ENCODE peak calls at places on chromosomes 16 and 17, in five cellular contexts. Y is HepG2, U is GM12878, N is HCT116, V is K562. I is an unnamed sample.

GRCh38 chr16:17448640-17449638 is 21.8 kb downstream of the XYLT1 start:
- DNase-seq in Y (no peak), U (no peak), N (no peak), V (no peak), I (no peak)

GRCh38 chr16:3444032-3444388 is 530 bp downstream of the NAA60 start:
- DNase-seq in Y (peak; percentile 72), U (no peak), N (peak; percentile 39), V (no peak), I (peak; percentile 87)

GRCh38 chr17:12549499-12549901 is 116.2 kb upstream of the MYOCD start:
- DNase-seq in Y (no peak), U (no peak), N (no peak), V (no peak), I (no peak)

GRCh38 chr16:75486014-75486404 is 9.2 kb downstream of the CHST6 start:
- DNase-seq in Y (no peak), U (no peak), N (no peak), V (no peak), I (no peak)

GRCh38 chr17:2798188-2798587 is 1.9 kb downstream of the RAP1GAP2 start:
- DNase-seq in Y (no peak), U (no peak), N (no peak), V (no peak), I (no peak)

GRCh38 chr17:77306048-77306789 is 165.4 kb downstream of the SEC14L1 start:
- DNase-seq in Y (no peak), U (no peak), N (no peak), V (no peak), I (no peak)

GRCh38 chr16:84088695-84089395 is 27.9 kb downstream of the MBTPS1 start:
- DNase-seq in Y (peak; percentile 24), U (peak; percentile 67), N (no peak), V (no peak), I (no peak)

GRCh38 chr16:89051521-89052166 is 42.0 kb upstream of the ACSF3 start:
- DNase-seq in Y (no peak), U (no peak), N (no peak), V (no peak), I (no peak)

GRCh38 chr17:37358098-37358829 is 17.5 kb upstream of the C17orf78 start:
- DNase-seq in Y (peak; percentile 81), U (no peak), N (no peak), V (peak; percentile 71), I (peak; percentile 78)

GRCh38 chr16:66713076-66713475 is 16.5 kb upstream of the CMTM4 start:
- DNase-seq in Y (no peak), U (no peak), N (no peak), V (no peak), I (no peak)

GRCh38 chr17:55161935-55162555 is 102.7 kb upstream of the HLF start:
- DNase-seq in Y (peak; percentile 31), U (no peak), N (peak; percentile 94), V (no peak), I (peak; percentile 53)

GRCh38 chr17:58308173-58308984 is 20.2 kb downstream of the TSPOAP1 start:
- DNase-seq in Y (peak; percentile 39), U (no peak), N (no peak), V (no peak), I (no peak)

GRCh38 chr17:73307130-73307529 is 4.7 kb downstream of the CDC42EP4 start:
- DNase-seq in Y (no peak), U (no peak), N (no peak), V (no peak), I (no peak)

GRCh38 chr16:83098536-83098935 is 471.8 kb downstream of the CDH13 start:
- DNase-seq in Y (no peak), U (no peak), N (no peak), V (no peak), I (no peak)

GRCh38 chr17:46832945-46833839 is 14.7 kb upstream of the WNT3 start:
- DNase-seq in Y (peak; percentile 57), U (no peak), N (no peak), V (no peak), I (no peak)

GRCh38 chr16:66320774-66321173 is 45.7 kb upstream of the CDH5 start:
- DNase-seq in Y (no peak), U (no peak), N (no peak), V (no peak), I (no peak)

GRCh38 chr16:21666772-21667171 is 3.0 kb downstream of the OTOA start:
- DNase-seq in Y (peak; percentile 75), U (no peak), N (no peak), V (no peak), I (no peak)

GRCh38 chr16:19605701-19606100 is 50.2 kb downstream of the VPS35L start:
- DNase-seq in Y (no peak), U (no peak), N (no peak), V (no peak), I (no peak)

GRCh38 chr17:79621151-79621940 is 10.5 kb upstream of the RBFOX3 start:
- DNase-seq in Y (no peak), U (no peak), N (no peak), V (no peak), I (no peak)

GRCh38 chr17:40139566-40140058 is 725 bp upstream of the CASC3 start:
- DNase-seq in Y (no peak), U (no peak), N (no peak), V (no peak), I (no peak)

GRCh38 chr16:46583036-46583435 is 38.1 kb downstream of the SHCBP1 start:
- DNase-seq in Y (no peak), U (no peak), N (no peak), V (peak; percentile 11), I (no peak)

GRCh38 chr16:3909791-3910583 is 29.5 kb upstream of the CREBBP start:
- DNase-seq in Y (no peak), U (no peak), N (no peak), V (no peak), I (no peak)

GRCh38 chr16:78249832-78250231 is 150.4 kb downstream of the WWOX start:
- DNase-seq in Y (no peak), U (no peak), N (no peak), V (no peak), I (no peak)

GRCh38 chr17:75679706-75680201 is 12.6 kb downstream of the SAP30BP start:
- DNase-seq in Y (no peak), U (no peak), N (no peak), V (no peak), I (peak; percentile 89)

GRCh38 chr17:57523926-57524634 is 221.0 kb downstream of the CCDC182 start:
- DNase-seq in Y (no peak), U (no peak), N (peak; percentile 54), V (no peak), I (peak; percentile 4)

GRCh38 chr16:7313170-7313569 is 19.5 kb upstream of the RBFOX1 start:
- DNase-seq in Y (peak; percentile 18), U (no peak), N (no peak), V (peak; percentile 35), I (no peak)

GRCh38 chr17:57874434-57875108 is 24.7 kb upstream of the MRPS23 start:
- DNase-seq in Y (no peak), U (no peak), N (no peak), V (no peak), I (peak; percentile 94)

GRCh38 chr17:16442141-16442540 is 26.8 kb downstream of the TRPV2 start:
- DNase-seq in Y (no peak), U (no peak), N (no peak), V (no peak), I (no peak)

GRCh38 chr17:9360610-9361571 is 214.7 kb downstream of the STX8 start:
- DNase-seq in Y (peak; percentile 90), U (no peak), N (no peak), V (no peak), I (no peak)

GRCh38 chr16:85923153-85924021 is 24.4 kb downstream of the IRF8 start:
- DNase-seq in Y (no peak), U (no peak), N (no peak), V (no peak), I (no peak)

GRCh38 chr17:1126327-1126726 is 53.5 kb downstream of the ABR start:
- DNase-seq in Y (no peak), U (no peak), N (no peak), V (no peak), I (no peak)
- TF ChIP-seq POLR2A in Y (no peak), U (no peak), N (no peak), V (no peak), I (no peak)

GRCh38 chr16:28001642-28002041 is 61.9 kb downstream of the GSG1L start:
- DNase-seq in Y (no peak), U (no peak), N (no peak), V (no peak), I (no peak)

GRCh38 chr16:28000314-28000713 is 63.2 kb downstream of the GSG1L start:
- DNase-seq in Y (no peak), U (no peak), N (no peak), V (no peak), I (no peak)

GRCh38 chr16:28003021-28003865 is 60.3 kb downstream of the GSG1L start:
- DNase-seq in Y (no peak), U (no peak), N (no peak), V (peak; percentile 43), I (no peak)

GRCh38 chr16:27999687-28000086 is 63.8 kb downstream of the GSG1L start:
- DNase-seq in Y (no peak), U (no peak), N (no peak), V (no peak), I (no peak)

GRCh38 chr16:28001184-28001583 is 62.3 kb downstream of the GSG1L start:
- DNase-seq in Y (no peak), U (no peak), N (no peak), V (no peak), I (no peak)
- H3K9ac ChIP-seq in Y (no peak overlapping the region), U (no peak overlapping the region), N (no peak overlapping the region), V (no peak overlapping the region), I (no peak overlapping the region)

GRCh38 chr16:31487720-31488629 is 5.1 kb downstream of the SLC5A2 start:
- DNase-seq in Y (no peak), U (no peak), N (no peak), V (no peak), I (peak; percentile 21)

GRCh38 chr16:31486036-31486435 is 3.1 kb downstream of the SLC5A2 start:
- DNase-seq in Y (no peak), U (no peak), N (no peak), V (no peak), I (no peak)

GRCh38 chr16:31485571-31485970 is 2.6 kb downstream of the SLC5A2 start:
- DNase-seq in Y (no peak), U (no peak), N (no peak), V (no peak), I (no peak)

GRCh38 chr16:31488630-31489564 is 6.0 kb downstream of the SLC5A2 start:
- DNase-seq in Y (no peak), U (no peak), N (no peak), V (no peak), I (no peak)

DNA sequence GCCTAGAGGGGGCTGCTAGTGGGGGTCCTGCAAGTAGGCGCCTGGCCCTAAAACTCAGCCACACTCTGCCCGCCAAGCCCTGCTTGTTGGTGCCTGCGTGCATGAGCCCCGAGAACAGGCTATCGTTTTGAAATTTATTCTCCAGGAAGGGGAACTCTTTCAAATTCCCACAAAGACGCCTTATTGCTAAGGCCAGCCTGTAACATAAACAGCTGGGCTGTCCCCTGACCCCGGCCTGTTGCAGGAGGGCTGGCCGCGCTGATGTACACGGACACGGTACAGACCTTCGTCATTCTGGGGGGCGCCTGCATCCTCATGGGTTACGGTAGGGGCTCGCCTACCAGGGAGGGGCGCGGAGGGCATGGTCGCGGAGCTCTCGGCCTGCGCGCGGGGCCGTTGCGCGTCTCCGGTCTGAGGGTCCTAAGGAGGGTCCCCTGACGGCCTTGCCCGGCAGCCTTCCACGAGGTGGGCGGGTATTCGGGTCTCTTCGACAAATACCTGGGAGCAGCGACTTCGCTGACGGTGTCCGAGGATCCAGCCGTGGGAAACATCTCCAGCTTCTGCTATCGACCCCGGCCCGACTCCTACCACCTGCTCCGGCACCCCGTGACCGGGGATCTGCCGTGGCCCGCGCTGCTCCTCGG is 4.3 kb downstream of the SLC5A2 start:
- DNase-seq in Y (no peak), U (no peak), N (no peak), V (no peak), I (no peak)
- TF ChIP-seq EZH2 in Y (no peak), U (no peak), N (no peak), V (no peak), I (no peak)

GRCh38 chr17:60135160-60135950 is 14.4 kb upstream of the CA4 start:
- DNase-seq in Y (peak; percentile 77), U (peak; percentile 44), N (peak; percentile 94), V (peak; percentile 99), I (peak; percentile 92)
- TF ChIP-seq POLR2A in Y (no peak), U (peak; percentile 80), N (peak; percentile 94), V (peak; percentile 75), I (peak; percentile 74)

I was measured in endothelial cell of umbilical vein.